ENCODE peak calls at places on chromosome 10, in five cellular contexts. K is uterus, S is WERI-Rb-1, D is NCI-H1694, P is SW480. T is an unnamed sample.
A peak's percentile ranks its signal among the peaks of the same experiment; 100 is the strongest.

GRCh38 chr10:127447197-127447596 is 101.9 kb upstream of the NPS start:
- DNase-seq in D (no peak), P (no peak), K (no peak), S (no peak), T (no peak)

GRCh38 chr10:11823122-11823988 is at the start of gene PROSER2:
- DNase-seq in S (peak; percentile 32), P (no peak), D (no peak), K (peak; percentile 32), T (no peak)

GRCh38 chr10:124564881-124565280 is 103.3 kb downstream of the LHPP start:
- DNase-seq in D (no peak), S (no peak), P (no peak), K (no peak), T (no peak)

GRCh38 chr10:122054046-122055025 is 65.4 kb downstream of the TACC2 start:
- DNase-seq in D (no peak), K (peak; percentile 77), S (peak; percentile 82), P (peak; percentile 19), T (no peak)

GRCh38 chr10:76113952-76114351 is 682.5 kb downstream of the LRMDA start:
- DNase-seq in D (peak; percentile 34), P (peak; percentile 50), S (peak; percentile 78), K (no peak), T (peak; percentile 87)

GRCh38 chr10:90787906-90788491 is 69.8 kb downstream of the HTR7 start:
- DNase-seq in S (peak; percentile 52), P (peak; percentile 46), D (peak; percentile 26), K (no peak), T (peak; percentile 16)

GRCh38 chr10:824497-824896 is 107.0 kb downstream of the LARP4B start:
- DNase-seq in S (no peak), P (no peak), D (no peak), K (no peak), T (no peak)

GRCh38 chr10:99329891-99330674 is 927 bp downstream of the CNNM1 start:
- DNase-seq in K (no peak), S (peak; percentile 40), D (no peak), P (no peak), T (peak; percentile 49)

GRCh38 chr10:112000466-112000865 is 183.1 kb downstream of the GPAM start:
- DNase-seq in K (no peak), D (no peak), P (no peak), S (no peak), T (no peak)

GRCh38 chr10:35422236-35422635 is 85.9 kb downstream of the CCNY start:
- DNase-seq in D (no peak), S (peak; percentile 60), K (no peak), P (no peak), T (no peak)

GRCh38 chr10:76954838-76955237 is 682.8 kb downstream of the KCNMA1 start:
- DNase-seq in S (no peak), K (no peak), D (no peak), P (no peak), T (no peak)

GRCh38 chr10:89207801-89208551 is 859 bp upstream of the CH25H start:
- DNase-seq in S (peak; percentile 23), P (no peak), D (no peak), K (peak; percentile 34), T (no peak)

T was measured in NCI-H2171 treated with DMSO at 0.1 percent for 48 hours.